ENCODE peak calls at places on chromosomes 12 and 14, in seven cellular contexts. Z, C, G, W, T, U and V are unnamed samples.
A peak's percentile ranks its signal among the peaks of the same experiment; 100 is the strongest.

GRCh38 chr14:65354715-65355114 is 57.8 kb upstream of the FUT8 start:
- DNase-seq in Z (no peak), C (no peak), G (no peak), W (no peak), T (no peak), U (no peak), V (no peak)

GRCh38 chr14:23321572-23322547 is 603 bp downstream of the PABPN1 start:
- DNase-seq in Z (peak; percentile 33), C (peak; percentile 58), G (no peak), W (peak; percentile 58), T (peak; percentile 50), U (peak; percentile 44), V (peak; percentile 69)

GRCh38 chr12:75457191-75457590 is 23.4 kb upstream of the GLIPR1 start:
- DNase-seq in Z (no peak), C (no peak), G (no peak), W (no peak), T (no peak), U (no peak), V (no peak)

GRCh38 chr12:109999649-109999971 is 380 bp downstream of the ANKRD13A start:
- DNase-seq in Z (no peak), C (no peak), G (no peak), W (no peak), T (no peak), U (no peak), V (no peak)

GRCh38 chr12:4911316-4911994 is 1.8 kb downstream of the KCNA1 start:
- DNase-seq in Z (no peak), C (no peak), G (no peak), W (no peak), T (no peak), U (no peak), V (no peak)

GRCh38 chr14:49954171-49954631 is 61.3 kb downstream of the ARF6 start:
- DNase-seq in Z (no peak), C (no peak), G (peak; percentile 69), W (no peak), T (no peak), U (no peak), V (peak; percentile 68)

GRCh38 chr12:106239241-106239950 is 8.4 kb downstream of the CKAP4 start:
- DNase-seq in Z (no peak), C (peak; percentile 54), G (no peak), W (no peak), T (no peak), U (no peak), V (no peak)

GRCh38 chr14:99531221-99532096 is 50.2 kb downstream of the CCNK start:
- DNase-seq in Z (no peak), C (no peak), G (no peak), W (peak; percentile 78), T (peak; percentile 95), U (no peak), V (peak; percentile 62)

GRCh38 chr12:101891462-101891971 is 14.1 kb downstream of the DRAM1 start:
- DNase-seq in Z (peak; percentile 86), C (no peak), G (peak; percentile 74), W (no peak), T (peak; percentile 95), U (no peak), V (peak; percentile 69)

GRCh38 chr12:16573652-16574077 is 32.3 kb downstream of the LMO3 start:
- DNase-seq in Z (peak; percentile 93), C (peak; percentile 80), G (no peak), W (peak; percentile 50), T (no peak), U (peak; percentile 76), V (peak; percentile 56)

GRCh38 chr12:76820888-76821482 is 57.1 kb downstream of the ZDHHC17 start:
- DNase-seq in Z (peak; percentile 7), C (no peak), G (no peak), W (peak; percentile 69), T (peak; percentile 11), U (peak; percentile 36), V (peak; percentile 56)

GRCh38 chr12:64008596-64008995 is 164.1 kb downstream of the SRGAP1 start:
- DNase-seq in Z (no peak), C (no peak), G (no peak), W (no peak), T (no peak), U (no peak), V (no peak)

GRCh38 chr12:58966939-58967338 is 46.6 kb upstream of the LRIG3 start:
- DNase-seq in Z (no peak), C (no peak), G (no peak), W (no peak), T (peak; percentile 9), U (no peak), V (peak; percentile 7)

GRCh38 chr14:96265387-96265786 is 9.4 kb downstream of the BDKRB1 start:
- DNase-seq in Z (no peak), C (no peak), G (no peak), W (no peak), T (no peak), U (no peak), V (no peak)

GRCh38 chr14:100592972-100593371 is 5.8 kb upstream of the BEGAIN start:
- DNase-seq in Z (no peak), C (no peak), G (no peak), W (no peak), T (no peak), U (no peak), V (no peak)

GRCh38 chr12:55932546-55932919 is 1.6 kb downstream of the DGKA start:
- DNase-seq in Z (peak; percentile 77), C (no peak), G (no peak), W (no peak), T (peak; percentile 45), U (no peak), V (peak; percentile 41)

GRCh38 chr12:65822732-65823480 is 1.4 kb upstream of the HMGA2 start:
- DNase-seq in Z (no peak), C (no peak), G (no peak), W (peak; percentile 88), T (peak; percentile 57), U (no peak), V (peak; percentile 81)

GRCh38 chr14:61493239-61493638 is 171.9 kb downstream of the PRKCH start:
- DNase-seq in Z (no peak), C (no peak), G (no peak), W (no peak), T (peak; percentile 24), U (no peak), V (peak; percentile 91)

GRCh38 chr14:98167702-98168101 is 1104.3 kb downstream of the BCL11B start:
- DNase-seq in Z (no peak), C (no peak), G (no peak), W (no peak), T (no peak), U (no peak), V (no peak)

GRCh38 chr14:61861320-61861865 is 99.2 kb downstream of the SNAPC1 start:
- DNase-seq in Z (no peak), C (no peak), G (no peak), W (no peak), T (no peak), U (no peak), V (no peak)

GRCh38 chr12:1320021-1320420 is 274.4 kb downstream of the FBXL14 start:
- DNase-seq in Z (no peak), C (no peak), G (no peak), W (no peak), T (no peak), U (no peak), V (no peak)

GRCh38 chr14:73097421-73097820 is 38.9 kb upstream of the PSEN1 start:
- DNase-seq in Z (no peak), C (no peak), G (no peak), W (no peak), T (no peak), U (no peak), V (no peak)

GRCh38 chr14:104868060-104868740 is 3.1 kb downstream of the CEP170B start:
- DNase-seq in Z (no peak), C (no peak), G (no peak), W (peak; percentile 2), T (no peak), U (no peak), V (no peak)

GRCh38 chr12:93626160-93626559 is 51.0 kb upstream of the CRADD start:
- DNase-seq in Z (no peak), C (no peak), G (no peak), W (no peak), T (no peak), U (no peak), V (no peak)

GRCh38 chr14:88025350-88025749 is 20.4 kb downstream of the GPR65 start:
- DNase-seq in Z (no peak), C (no peak), G (no peak), W (no peak), T (no peak), U (no peak), V (no peak)

GRCh38 chr14:45249847-45250575 is 3.0 kb downstream of the MIS18BP1 start:
- DNase-seq in Z (peak; percentile 87), C (no peak), G (peak; percentile 39), W (no peak), T (peak; percentile 75), U (peak; percentile 29), V (peak; percentile 81)

GRCh38 chr12:54304187-54304810 is 3.5 kb upstream of the NFE2 start:
- DNase-seq in Z (peak; percentile 100), C (peak; percentile 73), G (no peak), W (no peak), T (no peak), U (peak; percentile 28), V (peak; percentile 75)

GRCh38 chr14:54117401-54117800 is 160.8 kb upstream of the BMP4 start:
- DNase-seq in Z (no peak), C (no peak), G (no peak), W (no peak), T (peak; percentile 88), U (no peak), V (no peak)

GRCh38 chr14:58150243-58150805 is 1.7 kb downstream of the ARMH4 start:
- DNase-seq in Z (no peak), C (no peak), G (no peak), W (no peak), T (no peak), U (no peak), V (no peak)
- H3K4me3 ChIP-seq in Z (no peak overlapping the region), C (no peak overlapping the region), G (no peak overlapping the region), W (peak overlapping the region; percentile 97), T (no peak overlapping the region), U (no peak overlapping the region), V (no peak overlapping the region)

GRCh38 chr12:21065845-21066244 is 65.1 kb upstream of the SLCO1B1 start:
- DNase-seq in Z (no peak), C (no peak), G (no peak), W (peak; percentile 4), T (peak; percentile 33), U (no peak), V (peak; percentile 44)
- TF ChIP-seq CTCF in Z (no peak), C (no peak), G (no peak), W (peak; percentile 48), T (no peak), U (no peak), V (peak; percentile 43)

GRCh38 chr12:25675808-25676207 is 122.7 kb upstream of the LMNTD1 start:
- DNase-seq in Z (no peak), C (no peak), G (no peak), W (peak; percentile 54), T (no peak), U (no peak), V (no peak)
- H3K4me3 ChIP-seq in Z (no peak overlapping the region), C (no peak overlapping the region), G (no peak overlapping the region), W (no peak overlapping the region), T (no peak overlapping the region), U (no peak overlapping the region), V (no peak overlapping the region)

DNA sequence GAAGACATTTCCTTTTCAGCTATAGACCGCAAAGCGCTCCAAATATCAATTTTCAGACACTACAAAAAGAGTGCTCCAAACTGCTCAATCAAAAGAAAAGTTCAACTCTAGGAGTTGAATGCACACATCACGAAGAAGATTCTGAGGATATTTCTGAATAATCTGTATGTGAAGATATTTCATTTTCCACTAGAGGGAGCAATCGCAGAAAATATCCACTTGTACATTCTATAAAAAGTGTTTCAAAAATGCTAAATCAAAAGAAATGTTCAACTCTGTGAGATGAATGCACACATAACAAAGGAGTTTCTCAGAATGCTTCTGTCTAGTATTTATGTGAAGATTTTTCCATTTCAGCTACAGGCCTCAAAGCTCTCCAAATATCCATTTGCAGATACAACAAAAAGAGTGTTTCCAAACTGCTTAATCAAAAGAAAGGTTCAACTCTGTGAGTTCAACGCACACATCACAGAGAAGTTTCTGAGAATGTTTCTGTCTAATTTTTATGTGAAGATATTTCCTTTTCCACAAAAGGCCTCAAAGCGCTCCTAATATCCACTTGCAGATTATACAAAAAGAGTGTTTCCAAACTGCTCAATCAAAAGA is 643.8 kb upstream of the ALG10B start:
- DNase-seq in Z (no peak), C (no peak), G (no peak), W (no peak), T (no peak), U (no peak), V (peak; percentile 22)
- TF ChIP-seq CTCF in Z (no peak), C (no peak), G (no peak), W (peak; percentile 33), T (no peak), U (no peak), V (peak; percentile 16)